ENCODE peak calls at places on chromosomes 4 and X, in four cellular contexts. One of them, this sample, is unnamed. For H3K4me1, the result is how much of the 10 kb centered on the place peaks cover.

GRCh38 chrX:145821291-145821897 is 3.8 kb downstream of the SLITRK2 start:
- DNase-seq in K562: no peak
- DNase-seq in IMR-90: no peak
- DNase-seq in body of pancreas: no peak
- DNase-seq in this sample: no peak

GRCh38 chr4:184403384-184403781 is 71.0 kb downstream of the IRF2 start:
- DNase-seq in K562: no peak
- DNase-seq in IMR-90: peak
- DNase-seq in body of pancreas: no peak
- DNase-seq in this sample: no peak

GRCh38 chr4:185933078-185933581 is 121.1 kb upstream of the SORBS2 start:
- DNase-seq in K562: no peak
- DNase-seq in IMR-90: peak
- DNase-seq in body of pancreas: no peak
- DNase-seq in this sample: no peak

GRCh38 chr4:81472249-81473085 is 760 bp upstream of the RASGEF1B start:
- DNase-seq in body of pancreas: peak
- DNase-seq in IMR-90: no peak
- DNase-seq in K562: peak
- DNase-seq in this sample: peak

GRCh38 chrX:54447461-54447860 is 7.3 kb downstream of the TSR2 start:
- DNase-seq in body of pancreas: no peak
- DNase-seq in K562: no peak
- DNase-seq in IMR-90: no peak
- DNase-seq in this sample: no peak

GRCh38 chrX:151458824-151459223 is 61.8 kb downstream of the VMA21 start:
- DNase-seq in body of pancreas: no peak
- DNase-seq in K562: no peak
- DNase-seq in IMR-90: peak
- DNase-seq in this sample: no peak

GRCh38 chrX:31551913-31552312 is 480.1 kb upstream of the FTHL17 start:
- DNase-seq in IMR-90: peak
- DNase-seq in K562: no peak
- DNase-seq in body of pancreas: no peak
- DNase-seq in this sample: no peak

GRCh38 chr4:3077796-3078195 is 3.3 kb downstream of the HTT start:
- DNase-seq in K562: no peak
- DNase-seq in IMR-90: no peak
- DNase-seq in body of pancreas: no peak
- DNase-seq in this sample: no peak

GRCh38 chr4:54091637-54092404 is 8.1 kb upstream of the GSX2 start:
- DNase-seq in body of pancreas: peak
- DNase-seq in K562: peak
- DNase-seq in IMR-90: peak
- DNase-seq in this sample: peak

GRCh38 chr4:121668368-121669162 is 28.2 kb downstream of the ANXA5 start:
- DNase-seq in IMR-90: peak
- DNase-seq in K562: no peak
- DNase-seq in body of pancreas: no peak
- DNase-seq in this sample: no peak

GRCh38 chrX:44183329-44183728 is 160.1 kb downstream of the EFHC2 start:
- DNase-seq in K562: no peak
- DNase-seq in body of pancreas: no peak
- DNase-seq in IMR-90: no peak
- DNase-seq in this sample: no peak

GRCh38 chr4:187370918-187371317 is 624.7 kb upstream of the ZFP42 start:
- DNase-seq in body of pancreas: no peak
- DNase-seq in IMR-90: no peak
- DNase-seq in K562: no peak
- DNase-seq in this sample: no peak

GRCh38 chr4:125440814-125441213 is 126.1 kb downstream of the FAT4 start:
- DNase-seq in body of pancreas: no peak
- DNase-seq in IMR-90: no peak
- DNase-seq in K562: no peak
- DNase-seq in this sample: no peak

GRCh38 chr4:79576480-79576803 is 168.4 kb upstream of the GK2 start:
- DNase-seq in body of pancreas: no peak
- DNase-seq in IMR-90: peak
- DNase-seq in K562: no peak
- DNase-seq in this sample: no peak

GRCh38 chrX:54710920-54711319 is 87.1 kb downstream of the ITIH6 start:
- DNase-seq in IMR-90: no peak
- DNase-seq in K562: no peak
- DNase-seq in body of pancreas: no peak
- DNase-seq in this sample: no peak

GRCh38 chr4:77148081-77148480 is 8.9 kb upstream of the CCNG2 start:
- DNase-seq in K562: no peak
- DNase-seq in body of pancreas: no peak
- DNase-seq in IMR-90: no peak
- DNase-seq in this sample: no peak

GRCh38 chr4:159197260-159197884 is 94.5 kb downstream of the RAPGEF2 start:
- DNase-seq in body of pancreas: no peak
- DNase-seq in K562: no peak
- DNase-seq in IMR-90: no peak
- DNase-seq in this sample: no peak

GRCh38 chrX:54748626-54749025 is 49.4 kb downstream of the ITIH6 start:
- DNase-seq in K562: no peak
- DNase-seq in body of pancreas: no peak
- DNase-seq in IMR-90: no peak
- DNase-seq in this sample: no peak

GRCh38 chr4:107970063-107970798 is 19.5 kb upstream of the HADH start:
- DNase-seq in K562: no peak
- DNase-seq in body of pancreas: no peak
- DNase-seq in IMR-90: no peak
- DNase-seq in this sample: no peak

GRCh38 chrX:151396042-151396826 is 772 bp upstream of the VMA21 start:
- DNase-seq in K562: no peak
- DNase-seq in body of pancreas: no peak
- DNase-seq in IMR-90: peak
- DNase-seq in this sample: no peak

GRCh38 chr4:15677507-15677988 is 4.1 kb upstream of the FAM200B start:
- DNase-seq in K562: no peak
- DNase-seq in body of pancreas: peak
- DNase-seq in IMR-90: peak
- DNase-seq in this sample: no peak

DNA sequence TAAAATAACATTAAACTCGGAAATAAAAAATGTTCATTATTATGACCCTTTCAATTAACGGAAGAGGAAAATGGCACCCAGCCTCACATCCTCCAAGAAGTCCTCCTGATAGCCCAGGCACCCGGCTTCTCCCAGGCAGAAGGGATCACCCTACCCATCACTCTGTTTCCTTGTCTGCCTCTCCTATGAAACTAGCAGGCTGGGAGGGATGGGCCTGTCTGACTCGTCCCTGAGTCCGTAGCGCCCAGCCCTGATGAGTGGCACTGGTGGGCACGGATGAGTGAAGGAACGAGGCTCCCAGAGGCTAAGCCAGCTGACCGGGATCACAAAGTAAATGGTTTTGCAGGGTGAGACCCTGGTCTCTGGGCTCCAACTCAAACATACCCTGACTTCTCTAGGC is 28.6 kb upstream of the KIAA0232 start:
- DNase-seq in IMR-90: no peak
- DNase-seq in K562: no peak
- DNase-seq in body of pancreas: no peak
- DNase-seq in this sample: peak
- H3K4me1 ChIP-seq in IMR-90: under half
- H3K4me1 ChIP-seq in K562: half or more
- H3K4me1 ChIP-seq in body of pancreas: under half
- H3K4me1 ChIP-seq in this sample: under half

GRCh38 chr4:55345980-55346850 is at the start of gene SRD5A3:
- DNase-seq in K562: peak
- DNase-seq in IMR-90: peak
- DNase-seq in body of pancreas: peak
- DNase-seq in this sample: peak
- TF ChIP-seq POLR2A in K562: peak
- TF ChIP-seq POLR2A in IMR-90: peak
- TF ChIP-seq POLR2A in body of pancreas: peak
- TF ChIP-seq POLR2A in this sample: peak

GRCh38 chr4:40916880-40917279 is 167.1 kb downstream of the NSUN7 start:
- DNase-seq in IMR-90: no peak
- DNase-seq in body of pancreas: peak
- DNase-seq in K562: peak
- DNase-seq in this sample: no peak
- TF ChIP-seq CTCF in IMR-90: peak
- TF ChIP-seq CTCF in body of pancreas: peak
- TF ChIP-seq CTCF in K562: peak
- TF ChIP-seq CTCF in this sample: no peak

GRCh38 chrX:147914609-147915008 is 2.9 kb downstream of the FMR1 start:
- DNase-seq in IMR-90: no peak
- DNase-seq in body of pancreas: no peak
- DNase-seq in K562: no peak
- DNase-seq in this sample: no peak

GRCh38 chrX:147913570-147913969 is 1.9 kb downstream of the FMR1 start:
- DNase-seq in body of pancreas: no peak
- DNase-seq in IMR-90: no peak
- DNase-seq in K562: no peak
- DNase-seq in this sample: no peak

GRCh38 chrX:147917700-147918694 is 6.3 kb downstream of the FMR1 start:
- DNase-seq in K562: no peak
- DNase-seq in body of pancreas: no peak
- DNase-seq in IMR-90: peak
- DNase-seq in this sample: no peak

GRCh38 chrX:147920161-147920666 is 8.5 kb downstream of the FMR1 start:
- DNase-seq in K562: no peak
- DNase-seq in IMR-90: no peak
- DNase-seq in body of pancreas: no peak
- DNase-seq in this sample: no peak

GRCh38 chrX:147916375-147916968 is 4.8 kb downstream of the FMR1 start:
- DNase-seq in K562: no peak
- DNase-seq in IMR-90: no peak
- DNase-seq in body of pancreas: no peak
- DNase-seq in this sample: no peak
- H3K4me1 ChIP-seq in K562: under half
- H3K4me1 ChIP-seq in IMR-90: under half
- H3K4me1 ChIP-seq in body of pancreas: under half
- H3K4me1 ChIP-seq in this sample: under half

GRCh38 chr4:141636771-141637460 is 533 bp downstream of the IL15 start:
- DNase-seq in K562: no peak
- DNase-seq in IMR-90: peak
- DNase-seq in body of pancreas: peak
- DNase-seq in this sample: peak
- TF ChIP-seq POLR2A in K562: no peak
- TF ChIP-seq POLR2A in IMR-90: no peak
- TF ChIP-seq POLR2A in body of pancreas: peak
- TF ChIP-seq POLR2A in this sample: no peak

GRCh38 chr4:155208258-155209054 is at the start of gene NPY2R:
- DNase-seq in K562: no peak
- DNase-seq in body of pancreas: no peak
- DNase-seq in IMR-90: no peak
- DNase-seq in this sample: no peak
- TF ChIP-seq CTCF in K562: no peak
- TF ChIP-seq CTCF in body of pancreas: no peak
- TF ChIP-seq CTCF in IMR-90: no peak
- TF ChIP-seq CTCF in this sample: no peak